ENCODE peak calls at places on chromosomes 5 and 9, in six cellular contexts. T is HCT116, D is K562, Y is GM23338, H is Panc1, I is upper lobe of left lung. E is an unnamed sample.

GRCh38 chr9:131709741-131710499 is 30.0 kb downstream of the RAPGEF1 start:
- ATAC-seq in T (no peak), D (no peak), Y (peak; percentile 28), H (no peak), I (no peak), E (no peak)

GRCh38 chr5:130168211-130168610 is 263.9 kb downstream of the CHSY3 start:
- ATAC-seq in T (no peak), D (no peak), Y (no peak), H (no peak), I (no peak), E (no peak)

GRCh38 chr5:178350361-178351220 is 118.0 kb upstream of the PHYKPL start:
- ATAC-seq in T (no peak), D (no peak), Y (no peak), H (no peak), I (peak; percentile 38), E (no peak)

GRCh38 chr9:93945400-93946337 is 9.5 kb downstream of the BARX1 start:
- ATAC-seq in T (no peak), D (no peak), Y (peak; percentile 13), H (peak; percentile 28), I (peak; percentile 53), E (no peak)

GRCh38 chr5:32725994-32726659 is 15.0 kb downstream of the NPR3 start:
- ATAC-seq in T (no peak), D (no peak), Y (no peak), H (no peak), I (no peak), E (no peak)

GRCh38 chr9:132989414-132989996 is 11.0 kb downstream of the GFI1B start:
- ATAC-seq in T (peak; percentile 12), D (no peak), Y (no peak), H (peak; percentile 22), I (no peak), E (no peak)

GRCh38 chr9:526904-527591 is 312.4 kb downstream of the DOCK8 start:
- ATAC-seq in T (no peak), D (no peak), Y (no peak), H (no peak), I (no peak), E (no peak)

GRCh38 chr9:21096901-21097255 is 19.1 kb upstream of the IFNB1 start:
- ATAC-seq in T (no peak), D (no peak), Y (no peak), H (no peak), I (no peak), E (peak; percentile 16)

GRCh38 chr5:51381801-51382507 is 1.3 kb upstream of the ISL1 start:
- ATAC-seq in T (no peak), D (no peak), Y (no peak), H (no peak), I (no peak), E (no peak)

GRCh38 chr5:170097934-170098333 is 7.8 kb upstream of the FOXI1 start:
- ATAC-seq in T (no peak), D (no peak), Y (no peak), H (no peak), I (peak; percentile 33), E (no peak)

DNA sequence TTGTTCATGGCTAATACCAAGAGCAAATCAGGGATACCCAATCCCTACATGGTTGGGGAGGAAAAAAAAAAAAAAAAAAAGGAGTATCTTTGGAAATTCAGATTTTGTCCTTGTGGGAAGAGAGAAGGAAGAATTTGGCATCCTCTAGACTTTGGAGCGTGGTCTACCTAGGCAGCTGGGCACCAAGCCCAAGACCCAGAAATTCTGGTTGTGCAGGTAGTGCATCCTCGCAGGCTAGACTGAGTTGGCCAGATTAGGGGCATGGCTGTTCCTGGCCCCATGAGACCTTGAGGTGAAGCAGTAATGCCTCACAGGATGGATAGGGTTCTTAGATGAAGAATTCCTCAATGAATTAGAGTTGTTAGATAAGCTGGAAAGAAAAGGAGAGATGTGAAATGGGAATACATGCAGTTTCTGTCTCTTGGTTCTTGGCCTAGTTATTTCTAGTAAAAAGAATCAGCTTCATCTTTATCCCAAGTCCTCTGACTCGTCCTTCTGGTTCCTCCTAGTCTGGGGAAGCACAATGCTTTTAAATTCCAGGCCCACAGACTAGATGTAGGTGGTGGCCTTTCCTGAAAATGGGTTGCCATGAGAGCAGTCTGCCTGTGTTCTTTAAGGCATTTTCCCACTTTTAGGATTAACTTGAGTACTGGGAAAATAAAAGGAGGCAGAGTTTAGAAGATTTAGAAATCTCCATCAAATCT is 140.5 kb upstream of the RUSC2 start:
- ATAC-seq in T (no peak), D (no peak), Y (no peak), H (no peak), I (no peak), E (no peak)
- TF ChIP-seq POLR2AphosphoS5 in T (no peak), D (no peak), Y (no peak), H (no peak), I (no peak), E (no peak)

GRCh38 chr5:149546974-149547373 is 4.3 kb downstream of the CSNK1A1 start:
- ATAC-seq in T (no peak), D (no peak), Y (no peak), H (no peak), I (no peak), E (no peak)
- TF ChIP-seq POLR2AphosphoS5 in T (peak; percentile 14), D (no peak), Y (no peak), H (no peak), I (no peak), E (peak; percentile 3)

GRCh38 chr9:12648921-12649320 is 44.3 kb upstream of the TYRP1 start:
- ATAC-seq in T (no peak), D (no peak), Y (no peak), H (no peak), I (no peak), E (no peak)
- TF ChIP-seq POLR2AphosphoS5 in T (no peak), D (no peak), Y (no peak), H (no peak), I (no peak), E (no peak)

GRCh38 chr9:71734953-71735352 is 33.4 kb downstream of the CEMIP2 start:
- ATAC-seq in T (no peak), D (no peak), Y (no peak), H (no peak), I (no peak), E (no peak)

GRCh38 chr9:71736236-71736635 is 32.1 kb downstream of the CEMIP2 start:
- ATAC-seq in T (no peak), D (no peak), Y (no peak), H (no peak), I (no peak), E (no peak)

GRCh38 chr9:71740199-71740598 is 28.1 kb downstream of the CEMIP2 start:
- ATAC-seq in T (no peak), D (no peak), Y (no peak), H (no peak), I (no peak), E (no peak)

GRCh38 chr9:71733176-71733575 is 35.1 kb downstream of the CEMIP2 start:
- ATAC-seq in T (no peak), D (no peak), Y (no peak), H (no peak), I (no peak), E (no peak)

GRCh38 chr9:71737455-71737854 is 30.9 kb downstream of the CEMIP2 start:
- ATAC-seq in T (no peak), D (no peak), Y (no peak), H (no peak), I (no peak), E (no peak)
- TF ChIP-seq POLR2AphosphoS5 in T (no peak), D (no peak), Y (no peak), H (no peak), I (no peak), E (no peak)

GRCh38 chr9:127955294-127956015 is 17.8 kb upstream of the DPM2 start:
- ATAC-seq in T (peak; percentile 93), D (peak; percentile 93), Y (peak; percentile 95), H (peak; percentile 82), I (peak; percentile 76), E (peak; percentile 57)
- TF ChIP-seq POLR2AphosphoS5 in T (peak; percentile 72), D (no peak), Y (no peak), H (no peak), I (no peak), E (peak; percentile 69)

GRCh38 chr5:159788835-159789331 is 127.4 kb upstream of the ADRA1B start:
- ATAC-seq in T (no peak), D (no peak), Y (no peak), H (no peak), I (peak; percentile 38), E (no peak)

GRCh38 chr5:159785639-159786038 is 130.6 kb upstream of the ADRA1B start:
- ATAC-seq in T (no peak), D (no peak), Y (no peak), H (no peak), I (peak; percentile 33), E (peak; percentile 42)

GRCh38 chr5:159786201-159786600 is 130.1 kb upstream of the ADRA1B start:
- ATAC-seq in T (no peak), D (no peak), Y (no peak), H (no peak), I (no peak), E (no peak)

GRCh38 chr5:159787837-159788236 is 128.4 kb upstream of the ADRA1B start:
- ATAC-seq in T (no peak), D (no peak), Y (no peak), H (no peak), I (peak; percentile 4), E (no peak)

DNA sequence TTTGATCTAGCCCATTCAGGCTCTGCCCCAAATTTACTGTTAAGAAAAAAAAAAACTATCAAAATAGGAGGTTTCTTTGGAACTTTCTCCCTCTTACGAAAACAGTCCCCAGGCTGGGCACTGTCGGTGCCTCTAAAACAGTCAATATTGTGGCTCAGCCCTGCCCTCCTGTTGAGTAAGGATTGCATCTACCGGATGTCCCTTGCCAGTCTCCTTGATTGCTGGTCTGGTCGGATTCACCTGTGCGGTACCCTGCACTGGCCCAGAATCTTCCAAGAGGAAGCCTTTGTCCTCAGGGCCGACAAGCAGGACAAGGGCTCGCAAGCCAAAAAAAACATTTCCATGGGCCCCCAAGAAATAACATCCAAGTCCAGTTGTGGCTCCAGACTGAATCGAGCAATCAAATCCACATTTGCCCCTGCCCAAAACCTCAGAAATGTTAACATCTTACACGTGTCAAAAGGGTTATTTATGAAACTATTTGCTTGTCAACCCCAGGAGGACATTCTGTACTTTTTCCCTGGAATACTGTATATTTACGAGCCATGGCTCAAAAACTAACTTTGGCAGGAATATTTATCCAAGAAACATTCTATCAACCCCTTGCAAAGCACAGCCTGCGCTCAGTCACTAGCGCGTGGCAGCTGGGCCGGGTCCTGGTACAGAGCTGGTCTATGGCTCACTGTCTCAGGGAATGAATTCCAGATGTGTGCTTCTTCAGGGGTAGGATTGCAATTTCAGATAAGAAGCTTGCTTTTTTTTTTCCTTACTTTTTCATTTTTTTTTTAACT is 129.2 kb upstream of the ADRA1B start:
- ATAC-seq in T (no peak), D (no peak), Y (no peak), H (no peak), I (peak; percentile 91), E (peak; percentile 91)
- TF ChIP-seq POLR2AphosphoS5 in T (no peak), D (no peak), Y (no peak), H (no peak), I (peak; percentile 63), E (peak; percentile 70)

GRCh38 chr5:79236970-79237734 is 1.2 kb downstream of the JMY start:
- ATAC-seq in T (peak; percentile 30), D (peak; percentile 68), Y (peak; percentile 53), H (peak; percentile 73), I (peak; percentile 52), E (peak; percentile 17)
- TF ChIP-seq POLR2AphosphoS5 in T (no peak), D (no peak), Y (no peak), H (no peak), I (no peak), E (no peak)

GRCh38 chr5:176547811-176548210 is 1.3 kb upstream of the CDHR2 start:
- ATAC-seq in T (no peak), D (no peak), Y (no peak), H (no peak), I (no peak), E (no peak)
- TF ChIP-seq POLR2AphosphoS5 in T (no peak), D (no peak), Y (no peak), H (no peak), I (no peak), E (no peak)

E was measured in gastroesophageal sphincter.